ENCODE peak calls at places on chromosomes 16 and 17, in nine cellular contexts. G is stimulated activated CD8-positive, alpha-beta memory T cell treated with anti-CD3 and anti-CD28 coated beads, Interleukin-4, amount 100 ng/mL, for 1 hour; T is T-helper 17 cell; K is ureter; Y is HT1080; O is upper lobe of left lung; C is fibroblast of the conjunctiva; Q is colonic mucosa; D is T-helper 9 cell. A is an unnamed sample.

GRCh38 chr16:18788828-18789514 is 1.2 kb downstream of the RPS15A start:
- DNase-seq in G (no peak), T (no peak), K (no peak), Y (no peak), O (no peak), C (no peak), Q (peak; percentile 19), D (no peak), A (no peak)

GRCh38 chr17:55722742-55723487 is at the start of gene TMEM100:
- DNase-seq in G (no peak), T (no peak), K (peak; percentile 47), Y (peak; percentile 40), O (no peak), C (peak; percentile 96), Q (peak; percentile 25), D (no peak), A (no peak)

GRCh38 chr17:78219396-78220150 is 5.5 kb downstream of the BIRC5 start:
- DNase-seq in G (no peak), T (no peak), K (no peak), Y (no peak), O (no peak), C (no peak), Q (no peak), D (no peak), A (no peak)

GRCh38 chr17:28115046-28115445 is 72.6 kb downstream of the NLK start:
- DNase-seq in G (no peak), T (no peak), K (no peak), Y (no peak), O (no peak), C (no peak), Q (no peak), D (no peak), A (no peak)

GRCh38 chr16:71576971-71577370 is at the start of gene TAT:
- DNase-seq in G (no peak), T (no peak), K (no peak), Y (no peak), O (no peak), C (no peak), Q (no peak), D (no peak), A (no peak)

GRCh38 chr17:75777243-75777922 is 7.2 kb upstream of the UNK start:
- DNase-seq in G (no peak), T (no peak), K (no peak), Y (no peak), O (no peak), C (no peak), Q (no peak), D (no peak), A (no peak)

GRCh38 chr17:51245535-51245934 is 14.3 kb downstream of the MBTD1 start:
- DNase-seq in G (no peak), T (no peak), K (no peak), Y (no peak), O (no peak), C (no peak), Q (no peak), D (no peak), A (no peak)

GRCh38 chr16:30351586-30352419 is 3.3 kb downstream of the CD2BP2 start:
- DNase-seq in G (no peak), T (no peak), K (peak; percentile 85), Y (peak; percentile 84), O (no peak), C (peak; percentile 91), Q (peak; percentile 46), D (no peak), A (no peak)

GRCh38 chr17:44587339-44587738 is 30.1 kb downstream of the FZD2 start:
- DNase-seq in G (no peak), T (no peak), K (peak; percentile 59), Y (peak; percentile 90), O (no peak), C (peak; percentile 48), Q (no peak), D (no peak), A (no peak)

GRCh38 chr16:23145186-23145585 is 4.1 kb downstream of the USP31 start:
- DNase-seq in G (no peak), T (no peak), K (no peak), Y (no peak), O (no peak), C (no peak), Q (no peak), D (no peak), A (no peak)

GRCh38 chr17:80229011-80229410 is 8.8 kb downstream of the SLC26A11 start:
- DNase-seq in G (no peak), T (no peak), K (no peak), Y (no peak), O (no peak), C (no peak), Q (no peak), D (no peak), A (no peak)

GRCh38 chr17:72421128-72422092 is 300.6 kb downstream of the SOX9 start:
- DNase-seq in G (no peak), T (peak; percentile 13), K (peak; percentile 80), Y (peak; percentile 99), O (no peak), C (peak; percentile 31), Q (peak; percentile 82), D (no peak), A (no peak)

GRCh38 chr16:83762141-83763024 is 45.4 kb upstream of the HSBP1 start:
- DNase-seq in G (no peak), T (no peak), K (no peak), Y (no peak), O (no peak), C (no peak), Q (no peak), D (no peak), A (no peak)

GRCh38 chr17:4944163-4944553 is 4.1 kb downstream of the RNF167 start:
- DNase-seq in G (no peak), T (peak; percentile 45), K (no peak), Y (no peak), O (no peak), C (no peak), Q (no peak), D (peak; percentile 31), A (no peak)

A was measured in NCI-H1048.